ENCODE peak calls at places on chromosomes 2 and 18, in six cellular contexts. G is neuronal stem cell, L is tibial artery, Q is A549, F is SK-N-SH, A is adrenal gland. H is an unnamed sample. For H3K9me3, the result is how much of the 10 kb centered on the place peaks cover.

GRCh38 chr2:109218087-109218791 is 89.2 kb downstream of the SH3RF3 start:
- DNase-seq in G (no peak), L (no peak), Q (no peak), F (no peak), A (peak), H (no peak)

GRCh38 chr2:212387146-212387545 is 151.5 kb downstream of the ERBB4 start:
- DNase-seq in G (no peak), L (no peak), Q (no peak), F (no peak), A (no peak), H (no peak)

GRCh38 chr18:79644006-79644665 is 35.5 kb upstream of the CTDP1 start:
- DNase-seq in G (peak), L (peak), Q (peak), F (peak), A (peak), H (peak)

GRCh38 chr18:49764032-49764431 is 49.3 kb downstream of the ACAA2 start:
- DNase-seq in G (no peak), L (no peak), Q (no peak), F (no peak), A (no peak), H (no peak)

GRCh38 chr18:67646890-67647289 is 130.4 kb upstream of the DSEL start:
- DNase-seq in G (no peak), L (no peak), Q (no peak), F (no peak), A (no peak), H (no peak)

GRCh38 chr2:48693645-48694044 is 61.9 kb downstream of the LHCGR start:
- DNase-seq in G (no peak), L (no peak), Q (no peak), F (no peak), A (no peak), H (no peak)

GRCh38 chr2:121071058-121071504 is 213.9 kb downstream of the TFCP2L1 start:
- DNase-seq in G (peak), L (peak), Q (peak), F (peak), A (peak), H (peak)

GRCh38 chr2:111219734-111220505 is 99.2 kb downstream of the BCL2L11 start:
- DNase-seq in G (no peak), L (no peak), Q (no peak), F (no peak), A (no peak), H (no peak)

GRCh38 chr2:170715062-170715931 is at the start of gene SP5:
- DNase-seq in G (peak), L (peak), Q (peak), F (peak), A (peak), H (peak)

GRCh38 chr2:217521820-217522219 is 481.0 kb downstream of the TNS1 start:
- DNase-seq in G (no peak), L (no peak), Q (no peak), F (no peak), A (no peak), H (no peak)

GRCh38 chr2:70776266-70776665 is 8.3 kb upstream of the ADD2 start:
- DNase-seq in G (no peak), L (no peak), Q (no peak), F (no peak), A (no peak), H (no peak)

GRCh38 chr18:27707201-27707600 is 469.7 kb downstream of the CDH2 start:
- DNase-seq in G (no peak), L (no peak), Q (no peak), F (no peak), A (no peak), H (no peak)

GRCh38 chr18:57730146-57730545 is 73.0 kb downstream of the ATP8B1 start:
- DNase-seq in G (no peak), L (no peak), Q (no peak), F (no peak), A (no peak), H (no peak)

GRCh38 chr2:54680397-54681032 is 42.9 kb upstream of the EML6 start:
- DNase-seq in G (no peak), L (no peak), Q (no peak), F (no peak), A (no peak), H (peak)

GRCh38 chr2:31696068-31696467 is 115.3 kb upstream of the SRD5A2 start:
- DNase-seq in G (no peak), L (no peak), Q (peak), F (no peak), A (no peak), H (no peak)

GRCh38 chr2:31688282-31688681 is 107.5 kb upstream of the SRD5A2 start:
- DNase-seq in G (no peak), L (no peak), Q (no peak), F (no peak), A (no peak), H (no peak)

GRCh38 chr2:31694444-31694843 is 113.7 kb upstream of the SRD5A2 start:
- DNase-seq in G (no peak), L (no peak), Q (peak), F (peak), A (no peak), H (no peak)

GRCh38 chr2:31693882-31694281 is 113.1 kb upstream of the SRD5A2 start:
- DNase-seq in G (no peak), L (no peak), Q (no peak), F (no peak), A (no peak), H (no peak)
- H3K9me3 ChIP-seq in G (under half), L (half or more), Q (half or more), F (under half), A (under half), H (under half)

GRCh38 chr2:239750045-239750835 is 274.9 kb downstream of the NDUFA10 start:
- DNase-seq in G (no peak), L (no peak), Q (no peak), F (no peak), A (no peak), H (no peak)
- H3K9me3 ChIP-seq in G (under half), L (under half), Q (under half), F (under half), A (under half), H (under half)

DNA sequence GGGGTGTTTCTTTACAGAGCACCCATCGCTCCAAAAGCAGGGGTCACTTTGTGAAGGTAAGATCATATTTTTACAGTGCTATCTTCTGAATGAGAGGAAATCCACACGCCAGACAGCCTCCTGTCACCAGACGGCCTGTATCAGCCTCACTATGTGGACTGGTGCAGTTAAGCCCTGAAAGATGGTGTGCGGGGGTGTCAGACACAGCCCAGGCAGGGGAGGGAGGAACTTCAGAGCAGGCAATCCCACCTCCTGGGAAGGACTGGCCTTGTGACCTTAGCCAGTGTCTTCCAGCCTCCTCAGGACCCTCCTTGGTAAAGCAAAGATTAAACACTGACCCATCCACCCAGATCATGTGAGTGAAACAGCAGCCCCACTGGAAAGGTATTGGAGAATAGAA is 249.4 kb upstream of the CTAGE1 start:
- DNase-seq in G (no peak), L (no peak), Q (no peak), F (no peak), A (no peak), H (no peak)
- H3K9me3 ChIP-seq in G (under half), L (under half), Q (under half), F (under half), A (under half), H (under half)

DNA sequence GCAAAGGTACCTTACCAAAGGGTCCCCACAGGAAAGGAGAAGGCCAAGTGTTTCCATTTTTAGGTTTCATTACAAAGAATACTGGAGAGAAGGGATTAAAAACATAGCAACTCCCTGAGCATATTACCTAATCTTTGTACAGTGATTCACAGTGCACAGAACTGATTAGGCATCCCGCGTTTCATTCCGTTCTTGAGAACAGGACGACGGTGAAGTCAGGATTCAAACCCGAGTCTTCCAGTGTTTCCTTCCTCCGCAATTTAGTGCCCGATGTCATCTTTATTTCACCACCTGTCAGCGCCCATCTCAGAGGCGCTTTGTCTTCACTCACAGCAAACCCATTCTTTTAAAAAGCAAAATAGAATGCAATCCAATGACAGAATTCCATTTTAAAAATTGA is 488.5 kb downstream of the EIPR1 start:
- DNase-seq in G (no peak), L (no peak), Q (no peak), F (no peak), A (no peak), H (no peak)
- H3K9me3 ChIP-seq in G (under half), L (under half), Q (under half), F (under half), A (under half), H (under half)

DNA sequence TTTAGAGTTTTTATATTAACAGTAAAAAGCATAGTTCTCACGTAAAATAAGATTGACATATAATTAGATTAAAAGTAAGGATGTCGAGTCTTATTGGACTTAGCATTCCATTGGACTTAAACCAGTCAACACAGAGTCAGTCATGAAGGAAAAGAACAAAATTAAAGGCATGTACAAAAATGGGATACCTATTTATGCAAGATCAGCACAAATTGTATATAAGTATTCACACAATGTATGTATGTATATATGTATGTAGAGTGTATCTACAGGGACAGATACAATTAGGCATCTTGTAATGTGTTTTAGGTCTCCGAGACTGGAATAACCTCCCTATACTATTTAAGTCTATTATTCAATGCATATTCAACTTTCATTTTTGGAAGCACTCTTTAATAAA is 419.1 kb downstream of the PARD3B start:
- DNase-seq in G (no peak), L (no peak), Q (no peak), F (no peak), A (no peak), H (no peak)
- H3K9me3 ChIP-seq in G (under half), L (under half), Q (under half), F (under half), A (under half), H (under half)

DNA sequence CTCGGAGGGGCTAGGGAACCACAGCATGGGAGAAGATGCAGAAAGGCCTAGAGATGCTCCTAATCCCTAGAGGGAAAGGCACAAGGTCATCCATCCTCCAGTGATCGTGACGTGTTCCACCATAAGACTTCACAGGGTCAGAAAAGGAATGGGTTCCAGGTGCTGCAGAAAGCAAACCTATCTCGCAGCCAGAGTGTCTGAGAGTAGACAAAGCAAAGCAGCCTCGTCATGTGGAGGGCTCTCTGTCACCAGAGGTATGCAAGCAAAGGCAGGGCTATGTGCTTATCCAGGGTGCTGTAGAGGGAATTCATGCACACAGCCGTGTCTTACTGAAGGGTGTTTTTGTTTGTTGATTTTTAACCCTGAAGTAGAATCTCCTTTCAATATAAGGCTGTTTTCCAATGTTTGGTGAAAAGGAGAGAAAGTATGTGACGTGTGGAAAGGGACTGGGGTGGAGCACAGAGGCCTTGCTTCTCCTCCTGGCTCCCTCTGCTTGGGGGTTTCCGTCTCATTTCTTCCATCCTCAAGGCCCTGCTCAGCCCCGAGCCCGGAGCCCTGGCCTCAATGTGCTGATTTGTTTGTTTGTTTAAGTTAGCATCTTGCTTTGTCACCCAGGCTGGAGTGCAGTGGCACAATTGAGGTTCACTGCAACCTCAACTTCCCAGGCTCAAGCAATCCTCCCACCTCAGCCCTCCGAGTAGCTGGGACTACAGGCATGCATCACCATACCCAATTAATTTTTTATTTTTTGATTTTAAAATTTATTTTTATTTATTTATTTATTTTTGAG is 3.0 kb downstream of the GPR55 start:
- DNase-seq in G (no peak), L (no peak), Q (no peak), F (no peak), A (no peak), H (no peak)
- H3K9me3 ChIP-seq in G (under half), L (under half), Q (under half), F (under half), A (under half), H (under half)

DNA sequence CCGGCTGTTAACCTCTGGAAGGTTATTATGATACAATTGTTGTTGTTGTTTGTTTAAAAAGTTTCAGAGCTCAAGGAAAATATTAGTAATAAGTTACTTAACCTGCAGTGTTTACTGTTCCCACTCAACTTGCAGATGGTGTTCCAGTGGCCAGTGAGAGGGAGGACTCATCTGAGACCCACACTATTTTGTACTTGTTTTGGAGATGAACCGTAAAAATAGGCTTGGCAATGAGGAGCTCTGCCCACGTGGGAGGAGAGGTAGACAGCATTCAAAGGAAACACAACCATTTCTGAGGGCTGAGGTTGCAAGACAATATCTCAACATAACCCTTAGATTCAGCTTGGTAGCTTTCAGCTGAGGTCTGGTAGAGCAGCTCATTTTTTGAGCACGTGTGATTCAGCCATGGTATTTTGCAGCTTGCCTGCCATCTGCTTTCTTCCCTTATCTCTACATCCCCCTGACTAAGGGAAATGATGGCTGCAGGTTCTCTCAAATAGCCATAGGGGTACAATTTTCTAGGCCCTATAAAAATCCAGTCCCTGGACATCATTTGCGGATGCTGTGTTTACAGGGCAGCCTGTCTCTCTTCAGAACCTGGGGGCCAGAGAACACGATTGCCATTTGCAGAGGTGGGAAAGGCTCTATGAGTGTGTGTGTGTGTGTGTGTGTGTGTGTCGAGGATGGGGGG is 442.9 kb upstream of the MEIS1 start:
- DNase-seq in G (no peak), L (no peak), Q (no peak), F (peak), A (no peak), H (no peak)
- H3K9me3 ChIP-seq in G (under half), L (under half), Q (under half), F (under half), A (under half), H (under half)

DNA sequence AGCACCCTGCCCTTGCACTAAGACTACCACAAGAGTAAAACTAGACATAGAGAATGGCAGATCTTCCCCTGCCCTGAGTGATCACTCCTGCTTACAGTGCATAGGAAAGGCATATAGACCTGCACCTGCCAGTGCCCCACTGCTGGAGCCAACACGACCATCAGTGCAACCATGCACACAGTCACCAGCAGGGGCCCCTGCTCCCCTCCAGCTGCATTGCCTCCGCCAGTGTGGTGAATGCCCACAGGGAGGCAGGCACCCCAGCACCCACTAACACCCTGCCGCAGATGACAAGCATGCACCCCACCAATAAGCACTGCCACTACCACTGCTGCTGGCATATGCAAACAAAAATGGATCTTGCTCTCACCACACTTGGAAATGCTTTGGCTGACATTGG is 478.8 kb downstream of the ADCYAP1 start:
- DNase-seq in G (no peak), L (no peak), Q (no peak), F (no peak), A (no peak), H (no peak)
- H3K9me3 ChIP-seq in G (under half), L (under half), Q (under half), F (under half), A (under half), H (under half)

DNA sequence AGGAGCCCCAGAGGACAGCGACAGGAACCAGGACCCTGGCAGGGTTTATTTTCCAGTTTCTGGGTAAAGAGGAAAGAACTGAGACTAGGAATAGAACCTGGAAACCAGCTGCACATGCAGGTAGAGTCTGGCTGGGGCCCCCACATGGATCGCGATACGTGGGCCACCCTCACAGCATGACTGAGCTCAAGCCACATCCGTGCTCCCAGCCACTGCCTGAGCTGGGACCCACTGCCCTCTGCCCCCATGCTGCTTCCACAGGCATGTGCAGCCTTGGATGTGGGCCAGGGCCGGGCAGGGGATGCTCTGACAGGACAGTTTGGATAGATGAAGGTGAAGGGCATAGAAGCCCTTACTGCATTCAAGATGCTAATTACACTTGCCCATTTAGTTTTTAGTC is 321.2 kb downstream of the DCDC2C start:
- DNase-seq in G (no peak), L (no peak), Q (no peak), F (no peak), A (no peak), H (no peak)
- H3K9me3 ChIP-seq in G (under half), L (under half), Q (under half), F (under half), A (under half), H (under half)